ENCODE peak calls at places on chromosome 21, in nine cellular contexts. O is thoracic aorta, J is OCI-LY7, Q is endodermal cell, C is fibroblast of mammary gland, S is left ventricle myocardium inferior, U is fibroblast of lung, P is GM23338, N is brain microvascular endothelial cell. A is an unnamed sample.

GRCh38 chr21:25421327-25422028 is 185.8 kb downstream of the MRPL39 start:
- DNase-seq in J (peak), Q (peak), U (peak), P (peak), N (peak), O (no peak), C (peak), S (no peak), A (peak)

GRCh38 chr21:15063081-15063820 is 1.5 kb downstream of the NRIP1 start:
- DNase-seq in N (no peak), S (no peak), J (no peak), C (no peak), Q (peak), O (no peak), P (no peak), U (peak), A (peak)

GRCh38 chr21:38955495-38955894 is 149.8 kb downstream of the ETS2 start:
- DNase-seq in U (peak), S (peak), C (peak), J (no peak), P (no peak), N (peak), O (no peak), Q (no peak), A (peak)

GRCh38 chr21:34771512-34772028 is 102.8 kb downstream of the CLIC6 start:
- DNase-seq in C (peak), Q (no peak), O (no peak), S (no peak), U (peak), J (no peak), N (peak), P (no peak), A (peak)

GRCh38 chr21:45322231-45322959 is 34.7 kb upstream of the POFUT2 start:
- DNase-seq in C (no peak), J (no peak), O (no peak), Q (peak), U (no peak), P (no peak), S (peak), N (no peak), A (no peak)

GRCh38 chr21:15333943-15334342 is 269.1 kb upstream of the NRIP1 start:
- DNase-seq in S (no peak), N (no peak), O (no peak), U (no peak), Q (no peak), C (no peak), J (no peak), P (no peak), A (no peak)

GRCh38 chr21:38958940-38959685 is 153.4 kb downstream of the ETS2 start:
- DNase-seq in N (peak), S (no peak), C (peak), Q (no peak), P (no peak), O (no peak), J (no peak), U (peak), A (peak)

GRCh38 chr21:14768042-14768441 is 221.9 kb upstream of the SAMSN1 start:
- DNase-seq in J (no peak), P (no peak), U (no peak), Q (no peak), C (peak), S (no peak), O (no peak), N (no peak), A (no peak)

GRCh38 chr21:37658994-37659458 is 257.2 kb downstream of the KCNJ6 start:
- DNase-seq in Q (no peak), C (peak), U (peak), P (no peak), N (peak), O (peak), S (no peak), J (no peak), A (peak)

GRCh38 chr21:44713846-44714245 is 2.5 kb upstream of the TSPEAR start:
- DNase-seq in S (no peak), U (no peak), Q (peak), J (no peak), O (no peak), P (no peak), N (no peak), C (no peak), A (no peak)

GRCh38 chr21:16072692-16073091 is 342.9 kb downstream of the USP25 start:
- DNase-seq in P (no peak), J (no peak), U (peak), S (no peak), Q (no peak), C (peak), N (peak), O (no peak), A (peak)

GRCh38 chr21:45294509-45295291 is 7.0 kb upstream of the POFUT2 start:
- DNase-seq in Q (peak), C (peak), O (peak), U (peak), J (no peak), P (peak), S (peak), N (peak), A (peak)

GRCh38 chr21:31317688-31318087 is 26.4 kb downstream of the TIAM1 start:
- DNase-seq in N (no peak), U (no peak), P (no peak), J (no peak), S (no peak), O (no peak), C (no peak), Q (no peak), A (no peak)

GRCh38 chr21:38343691-38344090 is 86.9 kb downstream of the KCNJ15 start:
- DNase-seq in O (peak), P (no peak), Q (no peak), U (peak), S (no peak), J (no peak), C (peak), N (peak), A (peak)

GRCh38 chr21:39715804-39716397 is 29.1 kb upstream of the IGSF5 start:
- DNase-seq in O (no peak), J (peak), C (peak), S (peak), Q (peak), U (peak), P (peak), N (peak), A (peak)

GRCh38 chr21:29511076-29511475 is 212.4 kb downstream of the BACH1 start:
- DNase-seq in N (no peak), P (no peak), C (peak), S (no peak), O (no peak), U (peak), Q (no peak), J (no peak), A (no peak)

GRCh38 chr21:45601551-45601950 is 42.0 kb upstream of the PCBP3 start:
- DNase-seq in J (no peak), P (no peak), N (no peak), S (no peak), Q (peak), C (no peak), O (no peak), U (no peak), A (no peak)

GRCh38 chr21:32413697-32414578 is 1.4 kb downstream of the EVA1C start:
- DNase-seq in S (no peak), P (no peak), Q (no peak), U (peak), O (no peak), N (no peak), J (no peak), C (peak), A (peak)

GRCh38 chr21:37601915-37602314 is 235.3 kb downstream of the DYRK1A start:
- DNase-seq in S (no peak), J (no peak), C (no peak), U (no peak), P (no peak), Q (no peak), N (no peak), O (no peak), A (no peak)

DNA sequence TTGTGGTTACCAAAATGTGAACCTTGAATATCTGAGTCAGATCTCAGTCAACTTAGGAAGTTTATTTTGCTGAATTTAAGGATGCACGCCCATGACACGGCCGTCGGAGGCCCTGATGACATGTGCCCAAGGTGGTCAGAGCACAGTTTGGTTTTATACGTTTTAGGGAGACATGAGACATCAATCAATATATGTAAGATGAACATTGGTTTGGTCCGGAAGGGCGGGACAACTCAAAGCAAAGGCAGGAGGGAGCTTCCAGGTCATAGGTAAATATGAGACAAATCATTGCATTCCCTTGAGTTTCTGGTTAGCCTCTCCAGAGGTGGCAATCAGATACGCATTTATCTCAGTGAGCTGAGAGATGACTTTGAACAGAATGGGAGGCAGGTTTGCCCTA is 1.0 kb upstream of the PRMT2 start:
- DNase-seq in O (no peak), S (no peak), C (no peak), Q (no peak), J (no peak), U (no peak), P (no peak), N (no peak), A (no peak)
- H3K4me3 ChIP-seq in O (peak), S (peak), C (no peak), Q (peak), J (peak), U (no peak), P (peak), N (no peak), A (no peak)

GRCh38 chr21:23016617-23017016 is 2018.4 kb downstream of the NCAM2 start:
- DNase-seq in J (no peak), S (no peak), C (no peak), U (no peak), O (no peak), P (peak), Q (peak), N (no peak), A (no peak)
- TF ChIP-seq CTCF in J (peak), S (no peak), C (no peak), U (no peak), O (no peak), P (peak), Q (peak), N (no peak), A (no peak)

GRCh38 chr21:41876928-41877652 is 2.1 kb downstream of the PRDM15 start:
- DNase-seq in C (no peak), O (no peak), N (no peak), Q (peak), S (no peak), U (no peak), J (peak), P (no peak), A (no peak)
- H3K4me3 ChIP-seq in C (peak), O (peak), N (no peak), Q (no peak), S (peak), U (no peak), J (peak), P (no peak), A (no peak)

GRCh38 chr21:26844258-26845065 is 747 bp downstream of the ADAMTS1 start:
- DNase-seq in C (no peak), P (peak), O (no peak), U (peak), J (no peak), S (peak), N (peak), Q (peak), A (peak)

GRCh38 chr21:26845066-26845749 is at the start of gene ADAMTS1:
- DNase-seq in O (peak), U (peak), J (no peak), N (peak), C (peak), P (peak), S (peak), Q (peak), A (peak)

GRCh38 chr21:26842300-26842699 is 2.9 kb downstream of the ADAMTS1 start:
- DNase-seq in O (no peak), J (no peak), C (peak), Q (no peak), N (peak), U (peak), P (no peak), S (no peak), A (peak)

GRCh38 chr21:26843912-26844257 is 1.3 kb downstream of the ADAMTS1 start:
- DNase-seq in N (peak), S (no peak), J (no peak), Q (no peak), C (peak), U (peak), P (peak), O (no peak), A (peak)

DNA sequence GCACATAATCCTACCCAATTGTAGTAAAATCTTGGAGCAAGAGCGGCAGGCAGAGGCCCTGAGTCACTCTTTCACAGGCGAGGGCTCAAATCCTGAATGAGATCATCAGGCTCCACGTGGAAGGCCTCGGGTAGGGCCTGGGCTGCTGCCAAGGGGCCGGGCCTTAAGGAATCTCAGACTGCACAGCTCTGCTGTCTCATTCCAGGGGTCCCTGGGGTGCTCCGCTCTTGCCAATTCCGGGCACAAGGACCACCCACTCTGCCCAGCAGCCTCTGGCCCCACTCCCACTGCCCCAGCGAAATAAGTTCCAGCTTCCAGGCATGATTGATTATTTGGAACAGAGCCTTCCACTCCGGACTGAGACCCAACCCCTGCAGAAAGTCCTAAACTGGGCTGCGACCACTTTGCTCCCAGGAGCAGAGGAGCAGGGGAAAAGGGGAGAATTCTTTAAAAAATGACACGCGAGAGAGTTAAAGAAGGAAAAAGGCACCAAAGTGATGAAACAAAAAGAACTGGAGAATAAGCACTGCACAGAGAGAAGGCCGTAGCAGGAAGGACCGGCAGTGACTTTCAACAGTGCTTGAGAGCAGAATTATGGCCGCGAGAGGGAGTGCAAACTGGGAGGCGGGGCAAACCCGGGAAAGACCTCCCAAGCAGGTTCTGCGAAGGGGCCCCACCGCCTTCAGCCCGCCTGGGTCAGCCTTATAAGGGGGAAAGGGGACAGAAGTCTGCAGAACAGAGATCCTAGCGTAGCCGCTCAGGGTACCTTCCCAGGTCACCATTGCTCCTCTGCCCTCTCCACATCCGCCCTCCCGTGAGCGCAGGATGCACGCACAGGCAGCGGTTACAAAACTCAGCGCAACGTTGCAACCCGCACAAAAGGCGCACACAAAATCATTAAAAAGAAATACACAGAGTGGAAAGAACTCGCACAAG is 2.0 kb downstream of the ADAMTS1 start:
- DNase-seq in S (peak), C (peak), N (peak), J (no peak), O (peak), P (peak), U (peak), Q (peak), A (peak)
- TF ChIP-seq CTCF in S (peak), C (peak), N (peak), J (no peak), O (peak), P (peak), U (peak), Q (peak), A (peak)

DNA sequence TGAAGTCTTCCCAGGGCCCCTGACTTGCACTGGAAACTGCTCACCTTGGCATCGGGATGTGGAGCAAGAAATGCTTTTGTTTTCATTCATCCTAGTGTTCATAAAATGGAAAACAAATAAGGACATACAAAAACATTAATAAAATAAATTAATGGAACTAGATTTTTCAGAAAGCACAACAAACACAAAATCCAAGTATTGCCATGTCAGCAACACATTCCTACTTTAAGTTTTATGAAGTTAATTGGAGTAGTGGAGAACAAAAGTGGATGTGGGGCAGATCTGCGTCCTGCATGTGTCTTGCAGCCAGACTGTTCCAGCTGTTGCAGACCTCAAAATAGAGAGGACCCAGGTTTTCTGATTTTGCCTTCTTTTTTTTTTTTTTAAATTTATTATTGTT is 32.9 kb downstream of the PRMT2 start:
- DNase-seq in P (no peak), O (no peak), U (no peak), Q (no peak), N (no peak), S (no peak), J (no peak), C (no peak), A (no peak)
- H3K4me3 ChIP-seq in P (peak), O (peak), U (no peak), Q (peak), N (peak), S (peak), J (no peak), C (peak), A (peak)

DNA sequence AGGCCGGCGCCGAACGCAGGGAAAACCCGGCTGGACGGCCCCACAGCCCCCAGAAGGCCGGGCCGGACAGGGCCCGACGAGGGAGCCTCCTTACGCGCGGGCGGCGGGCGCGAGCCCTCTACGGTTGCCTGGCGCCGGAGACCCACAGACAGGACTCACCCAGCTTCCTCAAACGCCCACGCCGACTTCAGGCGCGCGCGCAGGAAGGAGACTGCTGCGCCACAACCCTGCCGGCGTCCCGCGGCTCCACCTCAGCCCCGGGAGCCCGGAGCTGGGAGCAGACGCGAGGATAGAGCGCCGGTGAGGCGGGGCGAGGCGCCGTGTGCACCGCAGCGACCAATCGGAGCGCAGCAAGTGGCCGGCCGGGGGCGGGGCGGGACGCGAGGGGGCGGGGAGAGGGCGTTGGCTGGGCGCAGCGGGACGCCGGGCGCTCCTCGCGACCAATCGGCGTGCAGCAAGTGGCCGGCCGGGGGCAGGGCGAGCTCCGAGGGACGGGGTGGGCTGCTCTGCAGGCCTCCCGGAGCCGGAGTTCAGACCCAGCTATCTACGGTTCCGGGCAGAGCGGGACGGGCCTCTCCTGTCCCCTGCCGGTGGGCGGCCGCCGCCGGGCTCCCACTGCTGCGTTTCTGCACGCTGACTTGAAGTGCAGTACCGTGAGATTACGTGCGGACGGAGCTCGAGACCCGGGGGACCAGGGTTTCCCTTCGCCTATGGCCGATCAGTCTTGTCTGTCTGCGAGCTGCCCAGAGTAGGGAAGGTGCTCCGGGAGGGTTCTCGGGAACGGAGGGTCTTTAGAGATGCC is at the start of gene TMEM50B:
- DNase-seq in N (peak), O (peak), U (peak), P (peak), Q (peak), S (peak), J (peak), C (peak), A (peak)
- TF ChIP-seq CTCF in N (peak), O (peak), U (peak), P (peak), Q (peak), S (peak), J (peak), C (peak), A (peak)